ENCODE peak calls at places on chromosomes 7 and 10, in seven cellular contexts. A, W, J, N, Q, X and S are unnamed samples. For H3K4me1, the result is how much of the 10 kb centered on the place peaks cover.

GRCh38 chr7:132276986-132277716 is 299.1 kb downstream of the PLXNA4 start:
- DNase-seq in X (no peak), A (no peak), W (no peak), J (peak), Q (no peak), N (no peak), S (no peak)

GRCh38 chr10:13787015-13787421 is 200.3 kb downstream of the PRPF18 start:
- DNase-seq in X (no peak), W (no peak), A (no peak), N (no peak), J (no peak), Q (peak), S (no peak)

GRCh38 chr10:84607044-84607443 is 278.7 kb downstream of the CCSER2 start:
- DNase-seq in N (no peak), W (no peak), Q (no peak), A (no peak), X (no peak), J (no peak), S (no peak)

GRCh38 chr7:100585511-100586265 is at the start of gene LRCH4:
- DNase-seq in N (peak), Q (no peak), J (peak), A (peak), X (no peak), W (no peak), S (peak)

GRCh38 chr7:136925556-136925955 is 57.1 kb downstream of the CHRM2 start:
- DNase-seq in A (no peak), N (no peak), J (no peak), Q (no peak), W (no peak), X (no peak), S (no peak)

GRCh38 chr10:51052152-51052551 is 22.1 kb upstream of the PRKG1 start:
- DNase-seq in N (no peak), W (no peak), A (no peak), J (no peak), Q (no peak), X (no peak), S (no peak)

GRCh38 chr10:92146781-92147180 is 144.1 kb downstream of the CPEB3 start:
- DNase-seq in X (no peak), Q (no peak), N (no peak), J (no peak), W (no peak), A (no peak), S (no peak)

GRCh38 chr10:125684583-125684982 is 1.6 kb upstream of the TEX36 start:
- DNase-seq in J (no peak), W (no peak), N (no peak), Q (no peak), A (no peak), X (no peak), S (no peak)

GRCh38 chr10:82150123-82150900 is 275.3 kb downstream of the NRG3 start:
- DNase-seq in Q (peak), W (peak), X (no peak), N (no peak), A (peak), J (no peak), S (peak)

GRCh38 chr10:84534168-84534567 is 205.8 kb downstream of the CCSER2 start:
- DNase-seq in A (no peak), W (no peak), J (no peak), Q (no peak), N (no peak), X (no peak), S (no peak)

GRCh38 chr7:150340024-150340749 is 1.2 kb downstream of the RARRES2 start:
- DNase-seq in W (peak), J (peak), N (no peak), A (peak), Q (peak), X (no peak), S (no peak)

GRCh38 chr7:25821225-25821624 is 330.8 kb upstream of the NFE2L3 start:
- DNase-seq in N (no peak), A (no peak), Q (no peak), J (no peak), W (no peak), X (no peak), S (no peak)

GRCh38 chr10:98513704-98514103 is 67.0 kb upstream of the HPS1 start:
- DNase-seq in X (no peak), N (no peak), Q (no peak), J (no peak), A (no peak), W (no peak), S (no peak)

GRCh38 chr7:111362660-111363059 is 199.6 kb downstream of the IMMP2L start:
- DNase-seq in X (no peak), A (no peak), Q (no peak), J (peak), W (no peak), N (no peak), S (no peak)

GRCh38 chr7:154287370-154287769 is 235.2 kb downstream of the DPP6 start:
- DNase-seq in Q (no peak), N (no peak), A (peak), W (no peak), J (no peak), X (no peak), S (no peak)

GRCh38 chr7:133770863-133771492 is 356.2 kb upstream of the LRGUK start:
- DNase-seq in Q (no peak), X (no peak), J (peak), A (no peak), N (peak), W (no peak), S (no peak)

GRCh38 chr7:33516634-33517033 is 387.3 kb downstream of the BBS9 start:
- DNase-seq in N (no peak), Q (no peak), A (no peak), J (no peak), X (no peak), W (no peak), S (no peak)

GRCh38 chr7:107551936-107552335 is 11.8 kb downstream of the COG5 start:
- DNase-seq in W (no peak), Q (no peak), J (peak), A (no peak), N (no peak), X (no peak), S (no peak)

GRCh38 chr7:26549281-26549943 is 257.8 kb downstream of the SNX10 start:
- DNase-seq in A (no peak), J (no peak), Q (peak), N (no peak), X (no peak), W (no peak), S (no peak)

GRCh38 chr7:104841798-104842197 is 172.2 kb upstream of the KMT2E start:
- DNase-seq in N (no peak), Q (no peak), X (no peak), J (no peak), W (no peak), A (no peak), S (no peak)

GRCh38 chr7:121019018-121019417 is 30.5 kb downstream of the CPED1 start:
- DNase-seq in J (peak), Q (no peak), X (no peak), W (no peak), N (no peak), A (no peak), S (no peak)

GRCh38 chr7:122887198-122887597 is 938 bp upstream of the CADPS2 start:
- DNase-seq in Q (peak), J (peak), A (peak), W (peak), N (peak), X (peak), S (peak)

GRCh38 chr7:2116903-2117680 is 115.7 kb downstream of the MAD1L1 start:
- DNase-seq in A (no peak), W (peak), Q (peak), N (peak), J (no peak), X (no peak), S (no peak)

GRCh38 chr7:140349172-140349771 is 49.1 kb downstream of the SLC37A3 start:
- DNase-seq in X (no peak), N (no peak), Q (no peak), J (peak), W (no peak), A (peak), S (no peak)

GRCh38 chr10:50653142-50653541 is 29.4 kb upstream of the SGMS1 start:
- DNase-seq in N (peak), J (peak), Q (no peak), W (no peak), A (no peak), X (peak), S (no peak)

GRCh38 chr10:49257159-49257558 is 41.8 kb upstream of the C10orf71 start:
- DNase-seq in J (no peak), X (no peak), Q (no peak), A (no peak), W (no peak), N (no peak), S (no peak)

GRCh38 chr10:75475470-75476182 is 44.2 kb downstream of the LRMDA start:
- DNase-seq in X (no peak), J (peak), A (no peak), N (no peak), W (no peak), Q (no peak), S (no peak)

GRCh38 chr10:59363446-59363958 is 1.2 kb upstream of the FAM13C start:
- DNase-seq in N (no peak), X (no peak), W (no peak), J (no peak), Q (no peak), A (no peak), S (no peak)

GRCh38 chr10:70695241-70696030 is 23.1 kb downstream of the ADAMTS14 start:
- DNase-seq in N (no peak), W (no peak), Q (no peak), X (no peak), A (no peak), J (peak), S (no peak)

DNA sequence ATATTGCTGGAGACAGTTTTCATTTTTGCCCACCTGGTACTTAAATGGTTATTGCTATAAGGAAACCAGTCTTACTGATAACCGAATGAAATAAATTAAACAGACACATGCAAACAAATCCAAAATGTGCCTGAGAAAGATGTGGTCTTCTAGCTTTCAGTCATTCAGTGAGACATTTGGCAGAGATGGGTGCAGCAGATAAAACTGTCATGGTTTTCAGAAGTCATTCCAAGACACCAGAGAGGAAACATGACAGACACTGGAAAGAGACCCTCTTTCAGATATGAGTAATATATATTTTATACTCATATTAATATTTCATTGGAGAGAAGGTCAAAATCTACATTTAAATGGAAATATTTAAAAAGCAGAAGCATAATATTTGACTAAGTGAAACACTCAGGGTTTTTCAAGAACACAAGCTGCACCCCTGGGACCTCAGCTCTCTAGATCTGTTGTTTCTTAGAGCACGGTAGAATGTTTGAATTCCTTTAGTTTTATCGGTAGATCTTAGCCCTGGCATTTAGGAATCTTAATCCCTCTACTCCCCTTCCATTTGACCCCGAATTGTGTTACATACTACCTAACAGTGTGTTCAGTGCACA is 246.1 kb downstream of the AUTS2 start:
- DNase-seq in Q (no peak), J (no peak), W (no peak), X (no peak), A (no peak), N (no peak), S (no peak)
- H3K4me1 ChIP-seq in Q (under half), J (under half), W (under half), X (under half), A (under half), N (under half), S (under half)

GRCh38 chr10:71761105-71761511 is 12.2 kb downstream of the VSIR start:
- DNase-seq in N (no peak), A (no peak), Q (no peak), W (no peak), X (no peak), J (no peak), S (no peak)

GRCh38 chr10:71762324-71762723 is 11.0 kb downstream of the VSIR start:
- DNase-seq in Q (no peak), J (no peak), A (no peak), N (no peak), X (no peak), W (no peak), S (no peak)

GRCh38 chr10:71765176-71765906 is 8.0 kb downstream of the VSIR start:
- DNase-seq in N (no peak), J (peak), A (no peak), Q (peak), W (no peak), X (no peak), S (no peak)

GRCh38 chr10:71761541-71762113 is 11.7 kb downstream of the VSIR start:
- DNase-seq in W (no peak), Q (no peak), X (no peak), N (no peak), J (no peak), A (peak), S (no peak)

GRCh38 chr10:71763352-71764127 is 9.8 kb downstream of the VSIR start:
- DNase-seq in A (no peak), W (no peak), N (no peak), X (no peak), J (peak), Q (no peak), S (no peak)
- H3K4me1 ChIP-seq in A (under half), W (under half), N (under half), X (half or more), J (half or more), Q (half or more), S (half or more)

GRCh38 chr7:40827217-40828085 is 692.6 kb downstream of the SUGCT start:
- DNase-seq in Q (no peak), W (no peak), N (no peak), A (no peak), J (peak), X (no peak), S (no peak)

GRCh38 chr7:40824461-40824860 is 689.7 kb downstream of the SUGCT start:
- DNase-seq in Q (no peak), J (no peak), W (no peak), A (no peak), N (no peak), X (no peak), S (no peak)

GRCh38 chr7:40828686-40829085 is 693.9 kb downstream of the SUGCT start:
- DNase-seq in A (no peak), J (no peak), N (no peak), W (no peak), Q (no peak), X (no peak), S (no peak)

GRCh38 chr7:40826419-40827216 is 691.8 kb downstream of the SUGCT start:
- DNase-seq in X (no peak), Q (no peak), N (no peak), A (peak), J (peak), W (no peak), S (no peak)

DNA sequence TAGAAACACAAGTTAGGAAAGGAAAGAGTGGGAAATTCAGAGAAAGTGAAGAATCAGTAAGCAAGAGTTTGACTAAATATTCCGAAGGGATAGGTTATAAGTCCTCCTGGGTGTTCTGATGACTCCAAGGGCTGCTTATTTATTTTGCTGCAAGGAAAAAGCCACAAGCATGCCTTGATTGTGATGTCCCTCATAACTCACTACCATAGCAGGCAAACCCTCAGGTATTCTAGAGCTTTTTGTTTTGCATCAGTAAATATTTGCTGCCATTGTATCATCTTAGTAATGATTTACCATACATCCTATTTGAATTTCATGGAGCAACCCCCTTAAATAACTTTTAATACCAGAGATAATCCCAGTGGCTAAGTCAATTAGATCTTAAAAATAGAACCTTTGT is 688.1 kb downstream of the SUGCT start:
- DNase-seq in N (no peak), W (no peak), Q (no peak), X (no peak), J (no peak), A (no peak), S (no peak)
- H3K4me1 ChIP-seq in N (under half), W (under half), Q (under half), X (under half), J (under half), A (under half), S (under half)

GRCh38 chr10:34121974-34122282 is 693.2 kb downstream of the PARD3 start:
- DNase-seq in J (peak), A (no peak), Q (no peak), W (no peak), X (no peak), N (no peak), S (no peak)
- H3K4me1 ChIP-seq in J (under half), A (under half), Q (under half), W (under half), X (under half), N (under half), S (under half)

DNA sequence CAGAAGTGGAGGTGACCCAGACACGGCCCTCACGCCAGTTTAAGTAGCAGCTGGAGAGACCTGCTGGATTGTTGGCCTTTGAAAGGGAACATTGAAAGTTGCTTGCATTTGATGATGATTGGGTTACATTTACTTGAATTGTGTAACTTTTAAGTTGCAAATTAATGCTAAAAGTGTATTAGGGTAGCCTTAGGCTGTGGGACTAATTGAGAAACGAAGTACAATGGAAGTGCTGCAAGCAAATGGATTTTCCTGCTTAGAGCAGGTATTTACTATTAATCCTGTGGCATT is 25.7 kb downstream of the CDK14 start:
- DNase-seq in A (no peak), J (no peak), N (no peak), W (no peak), Q (no peak), X (no peak), S (no peak)
- H3K4me1 ChIP-seq in A (under half), J (under half), N (under half), W (under half), Q (half or more), X (under half), S (under half)

DNA sequence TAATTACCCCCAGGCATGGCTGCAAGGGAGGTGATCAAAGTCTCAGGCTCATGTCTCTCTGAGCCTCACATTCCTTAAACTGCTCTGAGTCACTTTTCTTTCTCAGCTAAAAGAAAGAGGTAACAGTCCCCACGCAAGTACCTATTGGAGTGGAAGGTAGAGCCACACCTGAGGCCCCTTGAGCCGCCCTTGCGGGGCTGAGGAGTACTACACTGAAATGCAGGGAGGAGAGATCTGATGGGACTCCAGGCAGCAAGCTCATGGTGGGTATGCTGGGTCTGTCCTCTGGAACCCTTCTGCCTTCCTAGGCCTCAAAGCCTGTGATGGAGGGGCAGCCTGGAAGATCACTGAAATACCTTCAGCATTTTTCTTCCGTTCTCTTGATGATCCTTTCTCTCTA is 960.0 kb downstream of the DNAJB9 start:
- DNase-seq in J (no peak), Q (no peak), N (no peak), A (peak), W (no peak), X (no peak), S (no peak)
- H3K4me1 ChIP-seq in J (under half), Q (under half), N (under half), A (under half), W (under half), X (under half), S (under half)

DNA sequence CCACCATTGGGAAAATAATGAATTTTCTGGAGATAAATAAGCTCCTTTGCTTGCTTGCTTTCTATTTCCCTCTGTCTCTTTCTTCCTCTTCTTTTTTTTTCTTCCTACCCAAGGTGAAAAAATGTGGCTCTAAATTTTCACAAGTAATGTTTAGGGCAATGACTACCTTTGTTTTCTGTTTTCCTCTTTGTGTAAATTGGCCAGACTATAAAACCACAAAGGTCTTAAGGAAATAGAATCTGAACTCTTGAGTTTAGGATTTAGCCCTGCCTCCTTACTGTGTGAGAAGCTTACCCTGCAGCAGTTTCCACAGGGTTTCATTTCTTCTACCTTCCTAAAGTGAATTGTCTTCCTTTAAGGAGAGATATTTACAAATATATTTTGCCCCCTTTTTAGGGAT is 330.4 kb downstream of the ARL4A start:
- DNase-seq in A (no peak), X (peak), W (no peak), J (no peak), Q (no peak), N (no peak), S (no peak)
- H3K4me1 ChIP-seq in A (under half), X (half or more), W (under half), J (under half), Q (under half), N (under half), S (under half)

DNA sequence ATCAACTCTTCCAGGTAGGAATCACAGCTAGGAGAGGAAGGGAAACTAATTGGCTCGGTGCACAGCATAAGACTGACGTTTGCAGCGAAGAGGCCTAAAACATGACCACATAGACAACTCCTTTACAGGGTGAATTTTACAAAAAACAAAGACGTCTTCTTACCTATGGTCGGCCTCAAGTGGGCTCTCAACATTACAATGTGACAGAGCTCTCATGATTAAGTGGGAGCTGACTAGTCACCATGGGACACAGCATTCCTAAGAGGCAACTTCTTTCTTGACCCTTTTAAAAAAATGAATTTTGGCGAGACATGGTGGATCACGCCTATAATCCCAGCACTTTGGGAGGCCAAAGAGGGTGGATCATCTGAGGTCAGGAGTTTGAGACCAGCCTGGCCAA is 4.6 kb downstream of the PDIA4 start:
- DNase-seq in A (no peak), Q (no peak), J (no peak), W (no peak), X (no peak), N (no peak), S (no peak)
- H3K4me1 ChIP-seq in A (under half), Q (under half), J (under half), W (under half), X (under half), N (under half), S (under half)

DNA sequence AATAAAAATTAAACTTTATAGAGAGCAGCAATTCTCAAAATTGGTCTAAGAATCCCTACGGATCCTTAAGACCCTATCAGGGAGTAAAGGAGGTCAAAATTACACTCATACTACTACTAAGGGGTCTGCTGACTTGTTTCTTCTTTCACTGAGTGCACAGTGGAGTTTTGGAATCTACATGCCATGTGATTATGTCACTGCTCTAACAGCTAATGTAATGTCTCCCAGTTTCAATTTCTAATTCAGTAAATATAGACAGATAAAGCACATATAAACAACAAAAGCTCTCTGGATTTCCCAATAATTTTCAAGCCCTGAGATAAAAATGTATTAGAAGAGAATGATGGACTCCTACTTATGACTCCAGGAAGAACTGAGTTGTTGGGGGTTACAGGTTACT is 74.6 kb downstream of the WAPL start:
- DNase-seq in Q (no peak), J (peak), W (no peak), X (no peak), N (no peak), A (no peak), S (no peak)
- H3K4me1 ChIP-seq in Q (under half), J (under half), W (under half), X (under half), N (under half), A (under half), S (under half)

GRCh38 chr10:570631-571565 is 118.6 kb downstream of the DIP2C start:
- DNase-seq in J (no peak), A (no peak), X (no peak), Q (no peak), N (no peak), W (no peak), S (no peak)
- H3K4me1 ChIP-seq in J (under half), A (under half), X (under half), Q (under half), N (under half), W (under half), S (under half)